ENCODE peak calls at places on chromosomes 1 and 21, in four cellular contexts. B is IMR-90, Z is H9, E is H1. W is an unnamed sample.

GRCh38 chr1:220884109-220884980 is 5.1 kb downstream of the HLX start:
- DNase-seq in E (peak), Z (peak), B (no peak), W (peak)

GRCh38 chr1:206812456-206812855 is 40.2 kb upstream of the IL10 start:
- DNase-seq in Z (no peak), B (no peak), E (no peak), W (no peak)

GRCh38 chr1:192477630-192478029 is 97.9 kb upstream of the RGS1 start:
- DNase-seq in B (peak), E (no peak), Z (no peak), W (peak)

GRCh38 chr1:237759371-237759770 is 131.4 kb downstream of the ZP4 start:
- DNase-seq in E (no peak), B (no peak), Z (no peak), W (no peak)

GRCh38 chr21:43865471-43866181 is 603 bp downstream of the AGPAT3 start:
- DNase-seq in E (peak), B (peak), Z (no peak), W (no peak)

GRCh38 chr1:115317101-115318012 is 20.7 kb downstream of the NGF start:
- DNase-seq in E (no peak), B (peak), Z (no peak), W (no peak)

GRCh38 chr1:214550339-214551051 is 907 bp downstream of the PTPN14 start:
- DNase-seq in B (no peak), Z (no peak), E (peak), W (peak)

GRCh38 chr1:78911956-78912880 is 94.3 kb downstream of the ADGRL4 start:
- DNase-seq in B (no peak), E (no peak), Z (no peak), W (no peak)

GRCh38 chr21:34630536-34631143 is 15.7 kb upstream of the RCAN1 start:
- DNase-seq in B (peak), E (no peak), Z (no peak), W (peak)

GRCh38 chr1:36134805-36135339 is 9.8 kb upstream of the COL8A2 start:
- DNase-seq in Z (peak), B (peak), E (peak), W (peak)

GRCh38 chr1:167880570-167880969 is 33.4 kb downstream of the ADCY10 start:
- DNase-seq in E (no peak), Z (no peak), B (peak), W (no peak)

GRCh38 chr1:167878372-167879160 is 35.4 kb downstream of the ADCY10 start:
- DNase-seq in B (no peak), E (no peak), Z (no peak), W (peak)

GRCh38 chr1:167882376-167882775 is 31.6 kb downstream of the ADCY10 start:
- DNase-seq in E (no peak), B (no peak), Z (no peak), W (no peak)

GRCh38 chr1:167881069-167881468 is 32.9 kb downstream of the ADCY10 start:
- DNase-seq in B (peak), Z (no peak), E (no peak), W (no peak)

GRCh38 chr1:167881786-167882185 is 32.1 kb downstream of the ADCY10 start:
- DNase-seq in B (peak), E (no peak), Z (no peak), W (no peak)
- H3K56ac ChIP-seq in B (no peak), E (no peak), Z (no peak), W (no peak)

GRCh38 chr1:201945863-201946223 is 505 bp downstream of the LMOD1 start:
- DNase-seq in E (no peak), Z (no peak), B (no peak), W (no peak)
- H2BK120ac ChIP-seq in E (no peak), Z (no peak), B (peak), W (no peak)

DNA sequence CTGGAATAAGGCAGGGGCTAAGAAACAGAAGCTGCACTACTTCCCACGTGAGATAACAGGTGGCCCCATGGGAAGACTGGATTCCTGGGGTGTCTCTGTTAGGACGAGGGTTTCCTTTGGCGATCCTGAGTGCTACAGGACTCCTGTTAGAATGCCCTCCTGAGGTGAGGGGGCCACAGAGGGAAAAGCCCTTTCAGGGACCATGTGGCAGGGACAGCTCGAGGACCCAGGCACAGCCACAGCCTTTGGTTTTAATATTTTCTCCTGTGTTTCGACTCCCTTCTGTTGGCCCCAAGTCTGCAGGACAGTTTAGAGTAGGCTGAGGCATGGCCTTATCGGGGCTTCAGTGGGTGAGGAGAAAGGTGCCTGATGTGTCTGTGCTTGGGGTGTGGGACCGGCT is 12.6 kb downstream of the TTC39A start:
- DNase-seq in B (no peak), E (no peak), Z (no peak), W (no peak)
- H3K56ac ChIP-seq in B (no peak), E (no peak), Z (no peak), W (no peak)

GRCh38 chr1:156366832-156367231 is 2.2 kb upstream of the RHBG start:
- DNase-seq in B (no peak), Z (no peak), E (no peak), W (no peak)

GRCh38 chr1:156366378-156366777 is 2.6 kb upstream of the RHBG start:
- DNase-seq in B (no peak), E (no peak), Z (no peak), W (no peak)

GRCh38 chr1:156367386-156368156 is 1.4 kb upstream of the RHBG start:
- DNase-seq in E (no peak), Z (no peak), B (no peak), W (no peak)

GRCh38 chr1:156368157-156368658 is 803 bp upstream of the RHBG start:
- DNase-seq in E (no peak), B (no peak), Z (no peak), W (no peak)

GRCh38 chr1:156365754-156366153 is 3.3 kb upstream of the RHBG start:
- DNase-seq in B (no peak), E (no peak), Z (no peak), W (no peak)
- H2BK120ac ChIP-seq in B (no peak), E (no peak), Z (no peak), W (no peak)

GRCh38 chr1:57908471-57908870 is 484.6 kb upstream of the DAB1 start:
- DNase-seq in E (no peak), Z (no peak), B (no peak), W (no peak)
- H3K56ac ChIP-seq in E (no peak), Z (no peak), B (no peak), W (no peak)

DNA sequence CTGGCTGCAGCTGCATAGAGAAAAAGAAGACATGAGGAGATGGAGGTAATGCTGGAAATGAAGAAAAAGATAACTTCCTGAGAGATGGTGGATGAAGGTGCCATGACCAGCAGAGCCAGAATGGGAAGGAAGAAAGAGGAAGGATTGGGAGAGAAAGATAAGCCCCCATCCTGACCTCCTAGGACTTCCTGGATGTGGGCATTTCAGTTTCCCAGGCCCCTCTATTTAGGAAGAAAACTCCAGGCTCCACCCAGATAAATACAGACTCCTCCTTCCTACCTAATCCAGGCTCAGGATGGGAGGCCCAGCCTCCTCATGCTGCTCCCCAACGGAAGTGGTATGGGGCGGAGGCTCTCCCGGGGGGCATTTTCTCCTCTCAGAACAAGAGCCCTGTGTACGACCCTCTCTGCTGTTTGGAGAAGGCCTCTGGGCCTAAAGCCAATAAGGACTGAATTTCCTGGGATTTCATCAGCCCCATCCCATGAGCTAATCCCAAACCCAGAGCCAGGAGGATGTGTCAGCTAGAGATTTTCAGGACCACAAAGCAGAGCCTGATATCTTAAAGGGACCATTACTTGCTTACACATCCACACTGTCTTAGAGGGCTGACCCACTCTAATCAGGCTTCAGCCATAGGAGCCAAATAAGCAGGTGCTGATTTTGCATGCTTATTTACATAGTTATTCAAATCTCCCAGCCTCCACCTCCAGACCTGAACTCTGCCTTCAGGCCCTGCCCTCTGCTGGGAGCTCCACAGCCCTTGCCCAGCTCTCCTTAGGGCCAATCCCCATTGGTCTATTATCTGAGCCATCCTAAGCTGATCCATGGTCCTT is 5.1 kb upstream of the ARHGEF2 start:
- DNase-seq in Z (peak), B (peak), E (peak), W (peak)
- H2BK120ac ChIP-seq in Z (no peak), B (peak), E (no peak), W (no peak)

DNA sequence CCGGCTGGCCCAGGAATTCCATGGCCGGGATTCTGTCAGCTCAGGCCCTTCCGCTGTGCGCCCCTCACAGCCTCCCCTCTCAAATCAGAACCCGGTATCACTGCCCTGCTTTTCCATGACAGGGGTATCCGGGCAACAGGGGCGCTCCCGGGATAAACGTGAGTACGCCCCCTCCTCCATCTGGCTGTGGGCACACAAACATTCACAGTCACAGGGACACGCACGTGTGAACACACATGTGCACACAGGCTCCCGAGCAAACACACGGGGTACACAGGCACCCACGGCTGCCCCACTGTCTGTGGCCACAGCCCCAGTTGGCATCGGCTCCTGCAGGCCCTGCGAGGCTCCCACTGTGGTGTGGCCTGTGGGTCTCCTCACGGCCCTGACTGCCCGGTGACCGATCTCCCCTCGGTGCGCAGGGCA is 16.7 kb downstream of the COL6A1 start:
- DNase-seq in E (no peak), B (no peak), Z (peak), W (no peak)
- H3K56ac ChIP-seq in E (no peak), B (no peak), Z (no peak), W (no peak)

DNA sequence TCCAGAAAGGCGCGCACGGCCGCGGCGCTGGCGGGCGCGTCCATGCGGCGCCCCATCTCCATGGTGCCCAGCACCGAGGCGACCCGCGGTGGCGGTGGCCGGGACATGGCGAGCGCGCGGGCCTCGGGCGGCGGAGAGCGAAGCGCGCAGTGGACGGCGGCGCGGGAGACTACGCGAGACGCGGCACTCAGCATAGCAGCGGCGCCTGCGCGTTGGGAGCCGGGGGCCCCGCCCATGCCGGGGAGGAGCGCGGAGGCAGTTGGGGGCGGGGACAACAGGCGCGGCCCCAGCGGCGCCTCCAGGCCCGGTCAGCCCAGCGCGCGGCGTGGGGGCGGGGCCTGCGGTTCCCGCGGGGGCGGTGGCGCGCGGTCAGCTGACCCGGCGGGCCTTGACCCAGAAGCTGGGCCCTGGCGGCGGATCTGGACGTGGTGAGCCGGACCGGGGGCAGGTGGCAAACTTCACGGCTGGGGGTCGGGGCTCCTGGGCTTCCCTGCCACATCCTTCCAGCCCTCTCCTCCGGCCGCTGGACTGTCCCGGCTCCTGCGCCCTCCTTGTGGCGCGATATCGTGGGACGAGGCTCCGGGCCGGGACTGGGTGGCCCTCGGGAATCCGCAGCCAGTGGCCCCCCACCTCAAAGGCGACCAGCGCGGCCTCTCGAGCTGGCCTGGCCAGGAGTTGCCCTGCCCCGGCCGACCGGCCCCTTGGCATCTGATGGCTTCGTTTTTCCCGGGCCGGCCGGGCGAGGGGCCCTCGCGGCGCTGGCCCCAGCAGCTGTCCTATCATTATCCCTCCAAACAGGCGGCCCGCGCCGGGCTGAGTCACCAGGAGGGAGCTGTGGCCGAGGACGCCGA is at the start of the genes AKR7A2 and SLC66A1:
- DNase-seq in Z (peak), E (peak), B (peak), W (peak)
- H2BK120ac ChIP-seq in Z (no peak), E (no peak), B (peak), W (no peak)

GRCh38 chr1:87712261-87712674 is 383.6 kb downstream of the LMO4 start:
- DNase-seq in B (no peak), E (no peak), Z (no peak), W (peak)
- H3K56ac ChIP-seq in B (no peak), E (no peak), Z (no peak), W (no peak)

GRCh38 chr21:42523211-42523610 is 9.6 kb downstream of the SLC37A1 start:
- DNase-seq in Z (no peak), B (no peak), E (no peak), W (no peak)

GRCh38 chr21:42521805-42522204 is 8.2 kb downstream of the SLC37A1 start:
- DNase-seq in E (no peak), B (no peak), Z (no peak), W (no peak)

GRCh38 chr21:42522271-42522670 is 8.6 kb downstream of the SLC37A1 start:
- DNase-seq in E (no peak), B (no peak), Z (no peak), W (no peak)

GRCh38 chr21:42523941-42524340 is 10.3 kb downstream of the SLC37A1 start:
- DNase-seq in B (no peak), E (no peak), Z (no peak), W (no peak)

GRCh38 chr21:42522771-42523170 is 9.1 kb downstream of the SLC37A1 start:
- DNase-seq in B (no peak), Z (no peak), E (no peak), W (no peak)
- H2BK120ac ChIP-seq in B (no peak), Z (no peak), E (no peak), W (no peak)